ENCODE peak calls at places on chromosomes 4 and X, in five cellular contexts. One of them, this sample, is unnamed.

GRCh38 chr4:7043521-7044414 is 596 bp downstream of the TADA2B start:
- DNase-seq in H9: no peak
- DNase-seq in stimulated activated naive B cell treated with anti-CD40 and anti-IgM and Interleukin-4, amounts not matched to agents 10 μg/mL and 1 μg/mL and 100 μg/mL, for 72 hours: peak
- DNase-seq in stimulated activated CD4-positive, alpha-beta T cell treated with anti-CD3 and anti-CD28 coated beads, Interleukin-15, amount 100 ng/mL, for 1 hour: peak
- DNase-seq in caudate nucleus: no peak
- DNase-seq in this sample: no peak

GRCh38 chr4:37422102-37422501 is 177.6 kb downstream of the NWD2 start:
- DNase-seq in H9: no peak
- DNase-seq in stimulated activated naive B cell treated with anti-CD40 and anti-IgM and Interleukin-4, amounts not matched to agents 10 μg/mL and 1 μg/mL and 100 μg/mL, for 72 hours: no peak
- DNase-seq in stimulated activated CD4-positive, alpha-beta T cell treated with anti-CD3 and anti-CD28 coated beads, Interleukin-15, amount 100 ng/mL, for 1 hour: no peak
- DNase-seq in caudate nucleus: no peak
- DNase-seq in this sample: no peak

GRCh38 chr4:73445383-73446335 is 9.6 kb downstream of the AFP start:
- DNase-seq in H9: no peak
- DNase-seq in stimulated activated naive B cell treated with anti-CD40 and anti-IgM and Interleukin-4, amounts not matched to agents 10 μg/mL and 1 μg/mL and 100 μg/mL, for 72 hours: no peak
- DNase-seq in stimulated activated CD4-positive, alpha-beta T cell treated with anti-CD3 and anti-CD28 coated beads, Interleukin-15, amount 100 ng/mL, for 1 hour: no peak
- DNase-seq in caudate nucleus: no peak
- DNase-seq in this sample: no peak

GRCh38 chr4:128528793-128529553 is 241.4 kb upstream of the PGRMC2 start:
- DNase-seq in H9: peak
- DNase-seq in stimulated activated naive B cell treated with anti-CD40 and anti-IgM and Interleukin-4, amounts not matched to agents 10 μg/mL and 1 μg/mL and 100 μg/mL, for 72 hours: no peak
- DNase-seq in stimulated activated CD4-positive, alpha-beta T cell treated with anti-CD3 and anti-CD28 coated beads, Interleukin-15, amount 100 ng/mL, for 1 hour: no peak
- DNase-seq in caudate nucleus: no peak
- DNase-seq in this sample: no peak

GRCh38 chrX:117987376-117987775 is 129.2 kb downstream of the KLHL13 start:
- DNase-seq in H9: no peak
- DNase-seq in stimulated activated naive B cell treated with anti-CD40 and anti-IgM and Interleukin-4, amounts not matched to agents 10 μg/mL and 1 μg/mL and 100 μg/mL, for 72 hours: no peak
- DNase-seq in stimulated activated CD4-positive, alpha-beta T cell treated with anti-CD3 and anti-CD28 coated beads, Interleukin-15, amount 100 ng/mL, for 1 hour: no peak
- DNase-seq in caudate nucleus: no peak
- DNase-seq in this sample: no peak

GRCh38 chr4:1843852-1844251 is 12.1 kb downstream of the LETM1 start:
- DNase-seq in H9: no peak
- DNase-seq in stimulated activated naive B cell treated with anti-CD40 and anti-IgM and Interleukin-4, amounts not matched to agents 10 μg/mL and 1 μg/mL and 100 μg/mL, for 72 hours: no peak
- DNase-seq in stimulated activated CD4-positive, alpha-beta T cell treated with anti-CD3 and anti-CD28 coated beads, Interleukin-15, amount 100 ng/mL, for 1 hour: no peak
- DNase-seq in caudate nucleus: no peak
- DNase-seq in this sample: no peak

GRCh38 chr4:173777421-173777820 is 247.4 kb upstream of the HAND2 start:
- DNase-seq in H9: no peak
- DNase-seq in stimulated activated naive B cell treated with anti-CD40 and anti-IgM and Interleukin-4, amounts not matched to agents 10 μg/mL and 1 μg/mL and 100 μg/mL, for 72 hours: no peak
- DNase-seq in stimulated activated CD4-positive, alpha-beta T cell treated with anti-CD3 and anti-CD28 coated beads, Interleukin-15, amount 100 ng/mL, for 1 hour: no peak
- DNase-seq in caudate nucleus: no peak
- DNase-seq in this sample: no peak

GRCh38 chr4:184968784-184969201 is 49.5 kb upstream of the HELT start:
- DNase-seq in H9: peak
- DNase-seq in stimulated activated naive B cell treated with anti-CD40 and anti-IgM and Interleukin-4, amounts not matched to agents 10 μg/mL and 1 μg/mL and 100 μg/mL, for 72 hours: no peak
- DNase-seq in stimulated activated CD4-positive, alpha-beta T cell treated with anti-CD3 and anti-CD28 coated beads, Interleukin-15, amount 100 ng/mL, for 1 hour: no peak
- DNase-seq in caudate nucleus: no peak
- DNase-seq in this sample: no peak

GRCh38 chr4:166323250-166323649 is 450.2 kb downstream of the TLL1 start:
- DNase-seq in H9: no peak
- DNase-seq in stimulated activated naive B cell treated with anti-CD40 and anti-IgM and Interleukin-4, amounts not matched to agents 10 μg/mL and 1 μg/mL and 100 μg/mL, for 72 hours: no peak
- DNase-seq in stimulated activated CD4-positive, alpha-beta T cell treated with anti-CD3 and anti-CD28 coated beads, Interleukin-15, amount 100 ng/mL, for 1 hour: no peak
- DNase-seq in caudate nucleus: no peak
- DNase-seq in this sample: no peak

GRCh38 chr4:15149842-15150592 is 147.7 kb downstream of the CPEB2 start:
- DNase-seq in H9: peak
- DNase-seq in stimulated activated naive B cell treated with anti-CD40 and anti-IgM and Interleukin-4, amounts not matched to agents 10 μg/mL and 1 μg/mL and 100 μg/mL, for 72 hours: peak
- DNase-seq in stimulated activated CD4-positive, alpha-beta T cell treated with anti-CD3 and anti-CD28 coated beads, Interleukin-15, amount 100 ng/mL, for 1 hour: no peak
- DNase-seq in caudate nucleus: peak
- DNase-seq in this sample: peak

GRCh38 chr4:16239086-16239485 is 12.8 kb upstream of the TAPT1 start:
- DNase-seq in H9: no peak
- DNase-seq in stimulated activated naive B cell treated with anti-CD40 and anti-IgM and Interleukin-4, amounts not matched to agents 10 μg/mL and 1 μg/mL and 100 μg/mL, for 72 hours: no peak
- DNase-seq in stimulated activated CD4-positive, alpha-beta T cell treated with anti-CD3 and anti-CD28 coated beads, Interleukin-15, amount 100 ng/mL, for 1 hour: no peak
- DNase-seq in caudate nucleus: no peak
- DNase-seq in this sample: no peak

GRCh38 chr4:184937745-184938144 is 80.5 kb upstream of the HELT start:
- DNase-seq in H9: no peak
- DNase-seq in stimulated activated naive B cell treated with anti-CD40 and anti-IgM and Interleukin-4, amounts not matched to agents 10 μg/mL and 1 μg/mL and 100 μg/mL, for 72 hours: no peak
- DNase-seq in stimulated activated CD4-positive, alpha-beta T cell treated with anti-CD3 and anti-CD28 coated beads, Interleukin-15, amount 100 ng/mL, for 1 hour: no peak
- DNase-seq in caudate nucleus: no peak
- DNase-seq in this sample: no peak

GRCh38 chr4:94472056-94472826 is 20.5 kb downstream of the PDLIM5 start:
- DNase-seq in H9: no peak
- DNase-seq in stimulated activated naive B cell treated with anti-CD40 and anti-IgM and Interleukin-4, amounts not matched to agents 10 μg/mL and 1 μg/mL and 100 μg/mL, for 72 hours: no peak
- DNase-seq in stimulated activated CD4-positive, alpha-beta T cell treated with anti-CD3 and anti-CD28 coated beads, Interleukin-15, amount 100 ng/mL, for 1 hour: no peak
- DNase-seq in caudate nucleus: no peak
- DNase-seq in this sample: no peak

GRCh38 chr4:74543247-74543670 is 98.3 kb downstream of the AREG start:
- DNase-seq in H9: no peak
- DNase-seq in stimulated activated naive B cell treated with anti-CD40 and anti-IgM and Interleukin-4, amounts not matched to agents 10 μg/mL and 1 μg/mL and 100 μg/mL, for 72 hours: no peak
- DNase-seq in stimulated activated CD4-positive, alpha-beta T cell treated with anti-CD3 and anti-CD28 coated beads, Interleukin-15, amount 100 ng/mL, for 1 hour: no peak
- DNase-seq in caudate nucleus: no peak
- DNase-seq in this sample: no peak

GRCh38 chr4:100311181-100311580 is 120.9 kb upstream of the DDIT4L start:
- DNase-seq in H9: peak
- DNase-seq in stimulated activated naive B cell treated with anti-CD40 and anti-IgM and Interleukin-4, amounts not matched to agents 10 μg/mL and 1 μg/mL and 100 μg/mL, for 72 hours: no peak
- DNase-seq in stimulated activated CD4-positive, alpha-beta T cell treated with anti-CD3 and anti-CD28 coated beads, Interleukin-15, amount 100 ng/mL, for 1 hour: no peak
- DNase-seq in caudate nucleus: no peak
- DNase-seq in this sample: no peak

GRCh38 chr4:127055349-127055748 is 577.4 kb upstream of the INTU start:
- DNase-seq in H9: no peak
- DNase-seq in stimulated activated naive B cell treated with anti-CD40 and anti-IgM and Interleukin-4, amounts not matched to agents 10 μg/mL and 1 μg/mL and 100 μg/mL, for 72 hours: no peak
- DNase-seq in stimulated activated CD4-positive, alpha-beta T cell treated with anti-CD3 and anti-CD28 coated beads, Interleukin-15, amount 100 ng/mL, for 1 hour: no peak
- DNase-seq in caudate nucleus: peak
- DNase-seq in this sample: no peak

GRCh38 chr4:188307591-188307990 is 168.3 kb downstream of the TRIML1 start:
- DNase-seq in H9: no peak
- DNase-seq in stimulated activated naive B cell treated with anti-CD40 and anti-IgM and Interleukin-4, amounts not matched to agents 10 μg/mL and 1 μg/mL and 100 μg/mL, for 72 hours: no peak
- DNase-seq in stimulated activated CD4-positive, alpha-beta T cell treated with anti-CD3 and anti-CD28 coated beads, Interleukin-15, amount 100 ng/mL, for 1 hour: no peak
- DNase-seq in caudate nucleus: no peak
- DNase-seq in this sample: no peak

GRCh38 chrX:153885968-153886903 is at the start of gene L1CAM:
- DNase-seq in H9: peak
- DNase-seq in stimulated activated naive B cell treated with anti-CD40 and anti-IgM and Interleukin-4, amounts not matched to agents 10 μg/mL and 1 μg/mL and 100 μg/mL, for 72 hours: no peak
- DNase-seq in stimulated activated CD4-positive, alpha-beta T cell treated with anti-CD3 and anti-CD28 coated beads, Interleukin-15, amount 100 ng/mL, for 1 hour: peak
- DNase-seq in caudate nucleus: no peak
- DNase-seq in this sample: no peak

GRCh38 chrX:40543661-40544328 is 37.0 kb upstream of the ATP6AP2 start:
- DNase-seq in H9: no peak
- DNase-seq in stimulated activated naive B cell treated with anti-CD40 and anti-IgM and Interleukin-4, amounts not matched to agents 10 μg/mL and 1 μg/mL and 100 μg/mL, for 72 hours: no peak
- DNase-seq in stimulated activated CD4-positive, alpha-beta T cell treated with anti-CD3 and anti-CD28 coated beads, Interleukin-15, amount 100 ng/mL, for 1 hour: no peak
- DNase-seq in caudate nucleus: no peak
- DNase-seq in this sample: peak

GRCh38 chr4:17580969-17581368 is 4.0 kb downstream of the LAP3 start:
- DNase-seq in H9: no peak
- DNase-seq in stimulated activated naive B cell treated with anti-CD40 and anti-IgM and Interleukin-4, amounts not matched to agents 10 μg/mL and 1 μg/mL and 100 μg/mL, for 72 hours: no peak
- DNase-seq in stimulated activated CD4-positive, alpha-beta T cell treated with anti-CD3 and anti-CD28 coated beads, Interleukin-15, amount 100 ng/mL, for 1 hour: no peak
- DNase-seq in caudate nucleus: no peak
- DNase-seq in this sample: no peak

GRCh38 chrX:3939967-3940610 is 226.6 kb upstream of the PRKX start:
- DNase-seq in H9: no peak
- DNase-seq in stimulated activated naive B cell treated with anti-CD40 and anti-IgM and Interleukin-4, amounts not matched to agents 10 μg/mL and 1 μg/mL and 100 μg/mL, for 72 hours: no peak
- DNase-seq in stimulated activated CD4-positive, alpha-beta T cell treated with anti-CD3 and anti-CD28 coated beads, Interleukin-15, amount 100 ng/mL, for 1 hour: no peak
- DNase-seq in caudate nucleus: no peak
- DNase-seq in this sample: no peak

GRCh38 chr4:122827899-122828601 is 1.4 kb downstream of the FGF2 start:
- DNase-seq in H9: peak
- DNase-seq in stimulated activated naive B cell treated with anti-CD40 and anti-IgM and Interleukin-4, amounts not matched to agents 10 μg/mL and 1 μg/mL and 100 μg/mL, for 72 hours: peak
- DNase-seq in stimulated activated CD4-positive, alpha-beta T cell treated with anti-CD3 and anti-CD28 coated beads, Interleukin-15, amount 100 ng/mL, for 1 hour: no peak
- DNase-seq in caudate nucleus: no peak
- DNase-seq in this sample: peak

GRCh38 chrX:100424012-100424411 is 13.9 kb upstream of the PCDH19 start:
- DNase-seq in H9: peak
- DNase-seq in stimulated activated naive B cell treated with anti-CD40 and anti-IgM and Interleukin-4, amounts not matched to agents 10 μg/mL and 1 μg/mL and 100 μg/mL, for 72 hours: no peak
- DNase-seq in stimulated activated CD4-positive, alpha-beta T cell treated with anti-CD3 and anti-CD28 coated beads, Interleukin-15, amount 100 ng/mL, for 1 hour: no peak
- DNase-seq in caudate nucleus: no peak
- DNase-seq in this sample: no peak

GRCh38 chr4:73866236-73866635 is 3.0 kb upstream of the CXCL1 start:
- DNase-seq in H9: no peak
- DNase-seq in stimulated activated naive B cell treated with anti-CD40 and anti-IgM and Interleukin-4, amounts not matched to agents 10 μg/mL and 1 μg/mL and 100 μg/mL, for 72 hours: no peak
- DNase-seq in stimulated activated CD4-positive, alpha-beta T cell treated with anti-CD3 and anti-CD28 coated beads, Interleukin-15, amount 100 ng/mL, for 1 hour: no peak
- DNase-seq in caudate nucleus: no peak
- DNase-seq in this sample: no peak

GRCh38 chrX:49237060-49237459 is 1.8 kb downstream of the CCDC22 start:
- DNase-seq in H9: no peak
- DNase-seq in stimulated activated naive B cell treated with anti-CD40 and anti-IgM and Interleukin-4, amounts not matched to agents 10 μg/mL and 1 μg/mL and 100 μg/mL, for 72 hours: peak
- DNase-seq in stimulated activated CD4-positive, alpha-beta T cell treated with anti-CD3 and anti-CD28 coated beads, Interleukin-15, amount 100 ng/mL, for 1 hour: no peak
- DNase-seq in caudate nucleus: no peak
- DNase-seq in this sample: no peak